ENCODE peak calls at places on chromosomes 5 and 9, in four cellular contexts. A, V, N and Q are unnamed samples.

GRCh38 chr9:90970603-90971002 is 169.0 kb downstream of the SYK start:
- DNase-seq in N (no peak), A (peak; percentile 41), V (no peak), Q (no peak)

GRCh38 chr9:120418315-120418714 is 161.7 kb downstream of the CDK5RAP2 start:
- DNase-seq in V (no peak), N (no peak), A (no peak), Q (no peak)

GRCh38 chr5:556909-557441 is 32.7 kb upstream of the SLC9A3 start:
- DNase-seq in A (no peak), N (no peak), V (peak; percentile 9), Q (no peak)

GRCh38 chr9:107874591-107875374 is 385.2 kb upstream of the KLF4 start:
- DNase-seq in N (no peak), V (no peak), A (no peak), Q (no peak)

GRCh38 chr5:101424530-101425175 is 521.6 kb upstream of the ST8SIA4 start:
- DNase-seq in A (no peak), N (no peak), V (no peak), Q (peak; percentile 81)

GRCh38 chr5:80655231-80655784 is 525 bp upstream of the DHFR start:
- DNase-seq in N (no peak), V (no peak), A (peak; percentile 29), Q (no peak)

GRCh38 chr9:89313842-89314241 is 2.8 kb downstream of the CKS2 start:
- DNase-seq in N (no peak), V (no peak), A (peak; percentile 44), Q (no peak)

GRCh38 chr5:175922192-175922885 is 45.8 kb downstream of the THOC3 start:
- DNase-seq in A (peak; percentile 100), N (no peak), V (no peak), Q (no peak)

GRCh38 chr5:1888541-1889251 is 6.0 kb upstream of the IRX4 start:
- DNase-seq in A (no peak), V (no peak), N (no peak), Q (no peak)

GRCh38 chr5:179269781-179270543 is 75.3 kb downstream of the ADAMTS2 start:
- DNase-seq in N (no peak), A (peak; percentile 84), V (peak; percentile 8), Q (no peak)